ENCODE peak calls at places on chromosomes 4 and X, in nine cellular contexts. U, L, F, R, T, X, J, E and A are unnamed samples.

GRCh38 chr4:68466751-68467150 is 19.5 kb downstream of the TMPRSS11E start:
- DNase-seq in U (no peak), L (no peak), F (no peak), R (no peak), T (peak; percentile 4), X (no peak), J (no peak), E (peak; percentile 33), A (no peak)

GRCh38 chrX:63349307-63349706 is 1.8 kb downstream of the SPIN4 start:
- DNase-seq in U (no peak), L (no peak), F (no peak), R (no peak), T (peak; percentile 2), X (no peak), J (no peak), E (no peak), A (peak; percentile 2)

GRCh38 chrX:49856819-49857218 is 22.5 kb upstream of the USP27X start:
- DNase-seq in U (no peak), L (no peak), F (no peak), R (no peak), T (no peak), X (no peak), J (no peak), E (no peak), A (no peak)

GRCh38 chr4:16894406-16894805 is 4.0 kb downstream of the LDB2 start:
- DNase-seq in U (no peak), L (no peak), F (no peak), R (no peak), T (peak; percentile 30), X (no peak), J (no peak), E (no peak), A (no peak)

GRCh38 chr4:82797048-82797590 is 1.5 kb downstream of the SCD5 start:
- DNase-seq in U (no peak), L (no peak), F (no peak), R (no peak), T (no peak), X (no peak), J (peak; percentile 55), E (peak; percentile 39), A (no peak)

GRCh38 chr4:145773581-145774234 is 93.8 kb downstream of the C4orf51 start:
- DNase-seq in U (no peak), L (peak; percentile 90), F (no peak), R (no peak), T (peak; percentile 57), X (no peak), J (no peak), E (peak; percentile 9), A (no peak)

GRCh38 chr4:99413160-99413559 is 22.0 kb downstream of the ADH7 start:
- DNase-seq in U (no peak), L (no peak), F (no peak), R (no peak), T (peak; percentile 29), X (no peak), J (no peak), E (no peak), A (no peak)

GRCh38 chr4:106868381-106869035 is 167.6 kb downstream of the DKK2 start:
- DNase-seq in U (no peak), L (no peak), F (no peak), R (no peak), T (peak; percentile 19), X (no peak), J (no peak), E (peak; percentile 71), A (no peak)

GRCh38 chrX:54808109-54808604 is 612 bp downstream of the MAGED2 start:
- DNase-seq in U (peak; percentile 75), L (peak; percentile 86), F (peak; percentile 60), R (peak; percentile 32), T (no peak), X (peak; percentile 71), J (peak; percentile 90), E (no peak), A (peak; percentile 22)

GRCh38 chrX:131725001-131725654 is 181.3 kb downstream of the OR13H1 start:
- DNase-seq in U (no peak), L (no peak), F (no peak), R (no peak), T (no peak), X (no peak), J (no peak), E (no peak), A (no peak)

GRCh38 chr4:792729-793108 is 33.2 kb downstream of the CPLX1 start:
- DNase-seq in U (no peak), L (no peak), F (no peak), R (no peak), T (no peak), X (peak; percentile 60), J (no peak), E (no peak), A (peak; percentile 94)

GRCh38 chrX:45840411-45840950 is 639.8 kb upstream of the DIPK2B start:
- DNase-seq in U (no peak), L (no peak), F (no peak), R (no peak), T (no peak), X (no peak), J (no peak), E (no peak), A (no peak)

DNA sequence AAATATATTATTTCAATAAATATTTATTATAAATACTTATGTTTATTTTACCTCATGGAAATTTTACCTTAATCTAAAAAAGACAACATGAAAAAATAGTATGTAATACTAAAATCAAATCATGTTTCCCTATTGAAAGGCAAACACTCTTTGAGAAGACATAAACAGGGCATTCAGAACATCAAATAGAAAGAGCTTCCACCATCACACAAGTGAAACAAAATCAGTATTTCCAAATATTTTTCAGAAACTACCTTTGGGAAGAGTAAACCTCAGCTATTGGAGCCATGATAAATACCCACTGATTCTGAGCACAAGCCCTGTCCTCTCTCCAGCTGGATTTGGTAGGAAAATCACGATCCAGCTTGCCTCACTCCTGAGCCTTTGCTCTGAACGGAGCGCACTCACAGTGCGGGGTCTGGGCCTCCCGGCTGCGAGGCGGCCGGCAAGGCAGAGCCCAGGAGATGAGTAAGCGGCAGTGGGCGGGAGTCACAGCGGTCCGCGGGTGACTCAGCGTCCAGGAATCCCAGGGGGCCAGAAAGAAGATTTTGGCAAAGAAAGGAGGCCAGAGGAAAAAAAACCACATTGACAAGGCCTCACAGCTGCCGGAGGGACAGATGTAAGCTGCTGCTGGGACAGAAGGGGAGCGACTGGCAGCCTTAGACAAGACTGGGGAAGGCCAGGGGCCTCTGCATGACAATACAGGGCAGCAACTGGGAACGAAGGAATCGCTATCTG is 14.7 kb upstream of the ANXA5 start:
- DNase-seq in U (peak; percentile 89), L (peak; percentile 96), F (peak; percentile 98), R (peak; percentile 74), T (peak; percentile 95), X (no peak), J (peak; percentile 90), E (peak; percentile 97), A (no peak)
- H3K4me3 ChIP-seq in U (peak overlapping the region; percentile 35), L (peak overlapping the region; percentile 22), F (peak overlapping the region; percentile 17), R (peak overlapping the region; percentile 16), T (peak overlapping the region; percentile 36), X (no peak overlapping the region), J (no peak overlapping the region), E (peak overlapping the region; percentile 12), A (no peak overlapping the region)

DNA sequence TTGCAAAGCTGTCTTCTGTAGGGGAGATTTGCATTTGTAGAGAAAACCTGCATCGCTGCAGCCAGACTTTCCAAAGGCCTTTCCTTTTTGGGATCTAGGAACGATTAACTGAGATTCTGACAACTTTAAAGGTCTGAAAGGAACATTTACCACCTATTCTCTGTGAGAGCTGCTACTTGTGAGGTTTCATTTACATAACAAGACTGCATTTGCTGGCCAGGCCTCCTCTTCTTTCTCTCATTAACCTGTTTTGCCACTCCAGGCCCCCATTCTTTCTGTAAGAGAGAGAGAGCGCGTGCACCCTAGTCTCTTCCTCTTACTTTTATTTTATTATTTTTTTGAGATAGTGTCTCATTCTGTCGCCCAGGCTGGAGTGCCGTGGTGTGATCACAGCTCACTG is 31.6 kb downstream of the TMEM31 start:
- DNase-seq in U (no peak), L (no peak), F (no peak), R (no peak), T (no peak), X (no peak), J (no peak), E (no peak), A (no peak)
- H3K4me3 ChIP-seq in U (no peak overlapping the region), L (no peak overlapping the region), F (no peak overlapping the region), R (no peak overlapping the region), T (no peak overlapping the region), X (no peak overlapping the region), J (no peak overlapping the region), E (no peak overlapping the region), A (no peak overlapping the region)

GRCh38 chr4:23890369-23891063 is 669 bp upstream of the PPARGC1A start:
- DNase-seq in U (no peak), L (no peak), F (no peak), R (no peak), T (no peak), X (no peak), J (no peak), E (peak; percentile 5), A (no peak)

GRCh38 chr4:23887989-23888388 is 1.9 kb downstream of the PPARGC1A start:
- DNase-seq in U (no peak), L (no peak), F (no peak), R (no peak), T (no peak), X (no peak), J (no peak), E (no peak), A (no peak)

GRCh38 chr4:23889814-23890269 is at the start of gene PPARGC1A:
- DNase-seq in U (peak; percentile 66), L (peak; percentile 88), F (no peak), R (no peak), T (no peak), X (no peak), J (peak; percentile 30), E (peak; percentile 17), A (peak; percentile 27)

GRCh38 chr4:23888421-23889319 is 1.2 kb downstream of the PPARGC1A start:
- DNase-seq in U (no peak), L (peak; percentile 64), F (no peak), R (no peak), T (peak; percentile 37), X (no peak), J (no peak), E (peak; percentile 50), A (no peak)

GRCh38 chr4:23889368-23889767 is 479 bp downstream of the PPARGC1A start:
- DNase-seq in U (no peak), L (no peak), F (no peak), R (no peak), T (no peak), X (no peak), J (no peak), E (peak; percentile 4), A (no peak)
- H3K4me3 ChIP-seq in U (peak overlapping the region; percentile 58), L (peak overlapping the region; percentile 51), F (peak overlapping the region; percentile 29), R (peak overlapping the region; percentile 27), T (peak overlapping the region; percentile 57), X (no peak overlapping the region), J (peak overlapping the region; percentile 36), E (peak overlapping the region; percentile 43), A (no peak overlapping the region)

DNA sequence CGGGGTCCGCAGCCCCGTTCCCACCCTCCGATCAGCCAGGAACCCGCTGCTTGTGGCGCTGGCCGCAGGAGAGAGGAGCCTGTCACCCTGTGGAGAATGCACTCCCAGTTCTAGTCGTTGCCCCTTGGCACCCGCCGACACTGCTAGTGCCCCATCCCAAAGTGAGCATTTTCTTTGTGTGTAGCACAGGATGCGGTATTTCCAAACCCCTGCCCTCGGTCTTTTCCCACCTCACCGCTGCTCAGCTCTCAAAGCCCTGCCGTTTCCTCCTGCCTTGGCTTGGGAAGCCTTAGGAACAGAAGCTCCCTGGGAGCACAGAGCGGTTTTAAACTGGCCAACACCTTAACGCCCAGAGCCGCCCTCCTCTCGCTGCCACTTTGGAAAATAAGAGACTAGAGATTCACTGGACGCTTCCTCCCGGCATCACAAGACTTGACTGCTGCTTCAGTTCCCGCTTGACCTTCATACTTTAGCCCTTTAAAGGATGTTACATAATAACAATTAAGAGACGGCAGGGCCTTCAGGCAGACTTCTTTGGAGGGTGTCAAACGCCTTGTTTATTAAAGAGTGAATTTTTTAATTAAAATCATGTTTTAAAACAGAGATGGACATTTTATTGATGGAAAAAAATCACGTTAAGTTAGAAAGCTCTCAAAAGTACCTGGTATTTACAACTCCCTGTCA is 843 bp downstream of the CYP4V2 start:
- DNase-seq in U (peak; percentile 56), L (peak; percentile 81), F (no peak), R (no peak), T (peak; percentile 58), X (no peak), J (peak; percentile 51), E (peak; percentile 59), A (peak; percentile 45)
- H3K4me3 ChIP-seq in U (peak overlapping the region; percentile 60), L (peak overlapping the region; percentile 83), F (peak overlapping the region; percentile 86), R (peak overlapping the region; percentile 75), T (peak overlapping the region; percentile 87), X (peak overlapping the region; percentile 86), J (peak overlapping the region; percentile 79), E (peak overlapping the region; percentile 67), A (peak overlapping the region; percentile 86)